ENCODE peak calls at places on chromosomes 11 and 22, in seven cellular contexts. S, A, U, W, C, O and F are unnamed samples.

GRCh38 chr11:46391578-46392420 is at the start of gene CHRM4:
- DNase-seq in O (no peak), A (peak; percentile 51), W (peak; percentile 31), U (no peak), S (no peak), C (no peak), F (no peak)

GRCh38 chr11:102497061-102497460 is 33.5 kb downstream of the MMP7 start:
- DNase-seq in O (no peak), C (no peak), U (no peak), W (no peak), A (no peak), S (no peak), F (no peak)

GRCh38 chr11:77201991-77202841 is 74.2 kb downstream of the MYO7A start:
- DNase-seq in S (no peak), C (no peak), U (no peak), A (no peak), O (no peak), W (no peak), F (no peak)

GRCh38 chr11:24885580-24886173 is 388.8 kb downstream of the LUZP2 start:
- DNase-seq in O (no peak), S (peak; percentile 9), C (no peak), U (no peak), A (no peak), W (no peak), F (no peak)

GRCh38 chr11:125464671-125465070 is 31.4 kb downstream of the FEZ1 start:
- DNase-seq in C (no peak), A (no peak), O (no peak), S (no peak), U (no peak), W (no peak), F (no peak)

GRCh38 chr11:112320668-112321067 is 60.0 kb upstream of the PLET1 start:
- DNase-seq in O (peak; percentile 82), S (peak; percentile 16), C (no peak), W (peak; percentile 65), U (no peak), A (peak; percentile 23), F (peak; percentile 60)

GRCh38 chr11:36057372-36058045 is 113.6 kb downstream of the LDLRAD3 start:
- DNase-seq in W (no peak), O (no peak), S (no peak), U (no peak), C (no peak), A (no peak), F (no peak)

GRCh38 chr11:75429902-75430691 is 2.9 kb downstream of the KLHL35 start:
- DNase-seq in W (peak; percentile 69), S (peak; percentile 63), O (peak; percentile 66), A (peak; percentile 49), U (no peak), C (peak; percentile 56), F (no peak)

GRCh38 chr22:42289671-42290269 is 19.3 kb upstream of the TCF20 start:
- DNase-seq in W (no peak), U (no peak), O (no peak), A (no peak), S (no peak), C (no peak), F (no peak)

GRCh38 chr11:42770444-42771065 is 541.2 kb upstream of the API5 start:
- DNase-seq in W (no peak), A (no peak), O (no peak), U (peak; percentile 28), S (no peak), C (no peak), F (no peak)

GRCh38 chr11:48006301-48006992 is 26.1 kb downstream of the PTPRJ start:
- DNase-seq in S (no peak), C (no peak), O (no peak), A (peak; percentile 41), W (no peak), U (no peak), F (peak; percentile 31)

GRCh38 chr11:80487952-80488351 is 1047.1 kb upstream of the TENM4 start:
- DNase-seq in W (no peak), A (no peak), C (no peak), U (no peak), O (no peak), S (no peak), F (no peak)

GRCh38 chr11:40514124-40514523 is 945.3 kb downstream of the LRRC4C start:
- DNase-seq in S (no peak), C (no peak), A (peak; percentile 4), O (no peak), U (no peak), W (no peak), F (peak; percentile 31)

GRCh38 chr11:118167253-118167652 is 9.2 kb downstream of the SCN2B start:
- DNase-seq in A (no peak), O (no peak), W (no peak), S (no peak), U (no peak), C (no peak), F (no peak)

GRCh38 chr11:910044-910588 is 494 bp downstream of the CHID1 start:
- DNase-seq in A (peak; percentile 31), U (peak; percentile 25), C (no peak), O (peak; percentile 34), W (no peak), S (no peak), F (no peak)

GRCh38 chr11:68040121-68040956 is 1.5 kb downstream of the TCIRG1 start:
- DNase-seq in A (peak; percentile 58), W (peak; percentile 66), C (peak; percentile 33), S (peak; percentile 72), U (peak; percentile 84), O (peak; percentile 64), F (no peak)

GRCh38 chr22:35116269-35116668 is 50.3 kb downstream of the ISX start:
- DNase-seq in U (no peak), O (no peak), C (no peak), A (no peak), S (no peak), W (no peak), F (no peak)
- H3K27ac ChIP-seq in U (no peak overlapping the region), O (no peak overlapping the region), C (no peak overlapping the region), A (no peak overlapping the region), S (no peak overlapping the region), W (no peak overlapping the region), F (no peak overlapping the region)

GRCh38 chr11:10407749-10408472 is 47.2 kb upstream of the AMPD3 start:
- DNase-seq in O (no peak), C (no peak), A (no peak), S (no peak), W (peak; percentile 24), U (no peak), F (no peak)

GRCh38 chr11:10410106-10410843 is 44.8 kb upstream of the AMPD3 start:
- DNase-seq in W (no peak), C (no peak), O (no peak), S (no peak), U (no peak), A (no peak), F (no peak)

GRCh38 chr11:10410844-10411200 is 44.2 kb upstream of the AMPD3 start:
- DNase-seq in C (no peak), S (no peak), W (no peak), O (no peak), U (no peak), A (no peak), F (no peak)

GRCh38 chr11:10407055-10407454 is 48.0 kb upstream of the AMPD3 start:
- DNase-seq in W (no peak), A (peak; percentile 66), O (no peak), S (no peak), U (no peak), C (no peak), F (peak; percentile 78)

GRCh38 chr11:10409207-10409661 is 45.8 kb upstream of the AMPD3 start:
- DNase-seq in A (no peak), S (no peak), W (no peak), U (no peak), C (no peak), O (no peak), F (no peak)
- H3K27ac ChIP-seq in A (no peak overlapping the region), S (no peak overlapping the region), W (no peak overlapping the region), U (no peak overlapping the region), C (no peak overlapping the region), O (no peak overlapping the region), F (no peak overlapping the region)

DNA sequence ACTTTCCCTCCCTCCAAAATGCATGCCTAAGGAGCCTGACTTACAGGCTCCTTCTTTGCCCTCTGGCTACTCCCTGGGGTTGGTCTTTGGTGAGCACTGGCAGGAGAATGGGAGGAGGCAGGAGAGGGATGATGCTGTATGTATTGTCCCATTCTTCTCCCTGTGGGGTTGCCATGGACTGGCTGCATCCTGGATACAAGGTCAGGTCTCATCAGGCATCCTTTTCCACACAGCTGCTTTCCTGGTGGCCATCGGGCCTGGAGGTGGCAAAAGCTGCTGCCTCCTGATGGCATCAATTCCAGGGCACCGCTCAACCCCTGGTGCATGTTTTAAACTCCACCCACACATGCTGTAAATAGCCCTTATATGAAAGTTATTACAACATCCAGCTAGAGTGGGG is 257.2 kb downstream of the ETS1 start:
- DNase-seq in W (no peak), O (no peak), U (no peak), A (no peak), S (no peak), C (no peak), F (no peak)
- H3K27ac ChIP-seq in W (no peak overlapping the region), O (peak overlapping the region; percentile 4), U (no peak overlapping the region), A (no peak overlapping the region), S (no peak overlapping the region), C (peak overlapping the region; percentile 55), F (no peak overlapping the region)

GRCh38 chr22:39290248-39290720 is 29.1 kb downstream of the RPL3 start:
- DNase-seq in W (no peak), S (peak; percentile 51), C (no peak), U (no peak), O (no peak), A (peak; percentile 90), F (peak; percentile 58)
- H3K27ac ChIP-seq in W (no peak overlapping the region), S (peak overlapping the region; percentile 96), C (no peak overlapping the region), U (no peak overlapping the region), O (no peak overlapping the region), A (peak overlapping the region; percentile 80), F (peak overlapping the region; percentile 79)

GRCh38 chr22:28791124-28791523 is 9.2 kb downstream of the XBP1 start:
- DNase-seq in W (no peak), C (no peak), U (no peak), S (no peak), O (no peak), A (no peak), F (no peak)
- H3K27ac ChIP-seq in W (no peak overlapping the region), C (no peak overlapping the region), U (no peak overlapping the region), S (peak overlapping the region; percentile 97), O (no peak overlapping the region), A (peak overlapping the region; percentile 56), F (no peak overlapping the region)

GRCh38 chr22:35517207-35517606 is 23.4 kb upstream of the RASD2 start:
- DNase-seq in U (peak; percentile 22), O (no peak), W (no peak), C (no peak), A (no peak), S (no peak), F (no peak)
- H3K27ac ChIP-seq in U (no peak overlapping the region), O (no peak overlapping the region), W (no peak overlapping the region), C (no peak overlapping the region), A (no peak overlapping the region), S (no peak overlapping the region), F (no peak overlapping the region)

DNA sequence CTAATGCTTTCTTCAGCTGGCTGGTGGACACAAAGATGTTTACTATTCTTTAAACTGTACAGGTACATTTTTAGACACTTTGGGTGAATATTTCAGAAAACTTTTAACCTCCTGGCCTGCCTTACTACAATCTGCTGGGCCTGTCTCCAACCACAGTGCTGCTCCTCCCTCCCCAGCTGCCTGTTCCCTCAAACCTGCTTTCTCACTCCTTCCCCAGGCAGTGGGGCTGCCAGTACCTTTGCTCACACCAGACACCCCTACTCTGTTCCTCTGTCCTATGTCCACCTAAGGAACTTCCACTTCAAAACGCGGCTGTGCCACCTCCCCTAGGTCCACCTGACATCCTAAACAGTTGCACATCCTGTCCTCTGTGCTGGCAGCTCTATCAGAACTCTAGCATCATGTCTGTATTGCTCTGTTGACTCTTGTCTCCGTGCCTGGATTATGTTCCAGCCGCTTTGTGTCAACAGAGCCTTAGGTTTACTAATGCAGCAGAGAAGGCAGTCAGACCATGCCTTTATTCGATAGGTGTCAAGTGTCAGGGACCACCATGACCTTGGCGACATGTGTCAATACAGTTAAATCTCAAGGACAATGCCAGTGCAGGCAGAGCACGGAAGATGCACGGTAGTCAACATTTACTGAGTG is 13.4 kb downstream of the ZP1 start:
- DNase-seq in C (no peak), U (no peak), O (no peak), S (no peak), A (no peak), W (no peak), F (no peak)
- H3K27ac ChIP-seq in C (no peak overlapping the region), U (no peak overlapping the region), O (no peak overlapping the region), S (no peak overlapping the region), A (no peak overlapping the region), W (no peak overlapping the region), F (no peak overlapping the region)